ENCODE peak calls at places on chromosomes 3 and 15, in seven cellular contexts. One of them, this sample, is unnamed.
A peak's percentile ranks its signal among the peaks of the same experiment; 100 is the strongest.

GRCh38 chr3:194137314-194138097 is 1.6 kb downstream of the HES1 start:
- DNase-seq in psoas muscle: peak; percentile 73
- DNase-seq in upper lobe of left lung: peak; percentile 92
- DNase-seq in naive thymus-derived CD4-positive, alpha-beta T cell: peak; percentile 38
- DNase-seq in lower lobe of right lung: peak; percentile 86
- DNase-seq in hepatocyte: peak; percentile 71
- DNase-seq in left ventricle myocardium inferior: peak; percentile 63
- DNase-seq in this sample: no peak

GRCh38 chr15:77818484-77819270 is 186.0 kb upstream of the LINGO1 start:
- DNase-seq in psoas muscle: no peak
- DNase-seq in upper lobe of left lung: peak; percentile 81
- DNase-seq in naive thymus-derived CD4-positive, alpha-beta T cell: no peak
- DNase-seq in lower lobe of right lung: no peak
- DNase-seq in hepatocyte: no peak
- DNase-seq in left ventricle myocardium inferior: no peak
- DNase-seq in this sample: no peak

GRCh38 chr15:39232512-39232911 is 348.4 kb upstream of the THBS1 start:
- DNase-seq in psoas muscle: peak; percentile 9
- DNase-seq in upper lobe of left lung: no peak
- DNase-seq in naive thymus-derived CD4-positive, alpha-beta T cell: no peak
- DNase-seq in lower lobe of right lung: no peak
- DNase-seq in hepatocyte: no peak
- DNase-seq in left ventricle myocardium inferior: no peak
- DNase-seq in this sample: no peak

GRCh38 chr15:50107157-50107556 is 11.9 kb downstream of the ATP8B4 start:
- DNase-seq in psoas muscle: no peak
- DNase-seq in upper lobe of left lung: no peak
- DNase-seq in naive thymus-derived CD4-positive, alpha-beta T cell: no peak
- DNase-seq in lower lobe of right lung: no peak
- DNase-seq in hepatocyte: no peak
- DNase-seq in left ventricle myocardium inferior: no peak
- DNase-seq in this sample: no peak

GRCh38 chr15:94370197-94370987 is 139.0 kb downstream of the MCTP2 start:
- DNase-seq in psoas muscle: no peak
- DNase-seq in upper lobe of left lung: no peak
- DNase-seq in naive thymus-derived CD4-positive, alpha-beta T cell: no peak
- DNase-seq in lower lobe of right lung: no peak
- DNase-seq in hepatocyte: no peak
- DNase-seq in left ventricle myocardium inferior: no peak
- DNase-seq in this sample: no peak

GRCh38 chr3:149342413-149343340 is 9.2 kb upstream of the TM4SF18 start:
- DNase-seq in psoas muscle: no peak
- DNase-seq in upper lobe of left lung: no peak
- DNase-seq in naive thymus-derived CD4-positive, alpha-beta T cell: no peak
- DNase-seq in lower lobe of right lung: no peak
- DNase-seq in hepatocyte: no peak
- DNase-seq in left ventricle myocardium inferior: no peak
- DNase-seq in this sample: no peak

GRCh38 chr15:83208357-83208661 is 686 bp upstream of the HDGFL3 start:
- DNase-seq in psoas muscle: no peak
- DNase-seq in upper lobe of left lung: no peak
- DNase-seq in naive thymus-derived CD4-positive, alpha-beta T cell: no peak
- DNase-seq in lower lobe of right lung: no peak
- DNase-seq in hepatocyte: no peak
- DNase-seq in left ventricle myocardium inferior: no peak
- DNase-seq in this sample: no peak

GRCh38 chr3:142273501-142273900 is 48.1 kb upstream of the GK5 start:
- DNase-seq in psoas muscle: no peak
- DNase-seq in upper lobe of left lung: no peak
- DNase-seq in naive thymus-derived CD4-positive, alpha-beta T cell: no peak
- DNase-seq in lower lobe of right lung: no peak
- DNase-seq in hepatocyte: no peak
- DNase-seq in left ventricle myocardium inferior: no peak
- DNase-seq in this sample: no peak

GRCh38 chr3:196638922-196639516 is 475 bp upstream of the NRROS start:
- DNase-seq in psoas muscle: no peak
- DNase-seq in upper lobe of left lung: no peak
- DNase-seq in naive thymus-derived CD4-positive, alpha-beta T cell: no peak
- DNase-seq in lower lobe of right lung: no peak
- DNase-seq in hepatocyte: no peak
- DNase-seq in left ventricle myocardium inferior: no peak
- DNase-seq in this sample: no peak

GRCh38 chr3:38139652-38140051 is 1.2 kb downstream of the MYD88 start:
- DNase-seq in psoas muscle: no peak
- DNase-seq in upper lobe of left lung: no peak
- DNase-seq in naive thymus-derived CD4-positive, alpha-beta T cell: no peak
- DNase-seq in lower lobe of right lung: peak; percentile 39
- DNase-seq in hepatocyte: no peak
- DNase-seq in left ventricle myocardium inferior: no peak
- DNase-seq in this sample: no peak

GRCh38 chr3:136994772-136995516 is 37.2 kb downstream of the IL20RB start:
- DNase-seq in psoas muscle: peak; percentile 81
- DNase-seq in upper lobe of left lung: no peak
- DNase-seq in naive thymus-derived CD4-positive, alpha-beta T cell: no peak
- DNase-seq in lower lobe of right lung: peak; percentile 83
- DNase-seq in hepatocyte: no peak
- DNase-seq in left ventricle myocardium inferior: peak; percentile 82
- DNase-seq in this sample: peak; percentile 96
- H3K27ac ChIP-seq in psoas muscle: peak overlapping the region; percentile 68
- H3K27ac ChIP-seq in upper lobe of left lung: peak overlapping the region; percentile 84
- H3K27ac ChIP-seq in naive thymus-derived CD4-positive, alpha-beta T cell: no peak overlapping the region
- H3K27ac ChIP-seq in lower lobe of right lung: peak overlapping the region; percentile 74
- H3K27ac ChIP-seq in hepatocyte: no peak overlapping the region
- H3K27ac ChIP-seq in left ventricle myocardium inferior: peak overlapping the region; percentile 89
- H3K27ac ChIP-seq in this sample: peak overlapping the region; percentile 92

GRCh38 chr3:16482194-16482769 is 31.2 kb downstream of the RFTN1 start:
- DNase-seq in psoas muscle: no peak
- DNase-seq in upper lobe of left lung: no peak
- DNase-seq in naive thymus-derived CD4-positive, alpha-beta T cell: no peak
- DNase-seq in lower lobe of right lung: no peak
- DNase-seq in hepatocyte: no peak
- DNase-seq in left ventricle myocardium inferior: no peak
- DNase-seq in this sample: no peak

GRCh38 chr3:16482770-16483531 is 30.5 kb downstream of the RFTN1 start:
- DNase-seq in psoas muscle: no peak
- DNase-seq in upper lobe of left lung: no peak
- DNase-seq in naive thymus-derived CD4-positive, alpha-beta T cell: peak; percentile 14
- DNase-seq in lower lobe of right lung: peak; percentile 82
- DNase-seq in hepatocyte: peak; percentile 40
- DNase-seq in left ventricle myocardium inferior: no peak
- DNase-seq in this sample: no peak

GRCh38 chr3:16486201-16486600 is 27.3 kb downstream of the RFTN1 start:
- DNase-seq in psoas muscle: no peak
- DNase-seq in upper lobe of left lung: no peak
- DNase-seq in naive thymus-derived CD4-positive, alpha-beta T cell: no peak
- DNase-seq in lower lobe of right lung: no peak
- DNase-seq in hepatocyte: no peak
- DNase-seq in left ventricle myocardium inferior: no peak
- DNase-seq in this sample: no peak

GRCh38 chr3:16485024-16485992 is 28.2 kb downstream of the RFTN1 start:
- DNase-seq in psoas muscle: no peak
- DNase-seq in upper lobe of left lung: no peak
- DNase-seq in naive thymus-derived CD4-positive, alpha-beta T cell: no peak
- DNase-seq in lower lobe of right lung: no peak
- DNase-seq in hepatocyte: no peak
- DNase-seq in left ventricle myocardium inferior: no peak
- DNase-seq in this sample: no peak

GRCh38 chr3:16484216-16484615 is 29.3 kb downstream of the RFTN1 start:
- DNase-seq in psoas muscle: no peak
- DNase-seq in upper lobe of left lung: no peak
- DNase-seq in naive thymus-derived CD4-positive, alpha-beta T cell: no peak
- DNase-seq in lower lobe of right lung: no peak
- DNase-seq in hepatocyte: peak; percentile 40
- DNase-seq in left ventricle myocardium inferior: no peak
- DNase-seq in this sample: no peak
- H3K27ac ChIP-seq in psoas muscle: peak overlapping the region; percentile 17
- H3K27ac ChIP-seq in upper lobe of left lung: peak overlapping the region; percentile 18
- H3K27ac ChIP-seq in naive thymus-derived CD4-positive, alpha-beta T cell: no peak overlapping the region
- H3K27ac ChIP-seq in lower lobe of right lung: peak overlapping the region; percentile 21
- H3K27ac ChIP-seq in hepatocyte: peak overlapping the region; percentile 34
- H3K27ac ChIP-seq in left ventricle myocardium inferior: peak overlapping the region; percentile 58
- H3K27ac ChIP-seq in this sample: no peak overlapping the region

DNA sequence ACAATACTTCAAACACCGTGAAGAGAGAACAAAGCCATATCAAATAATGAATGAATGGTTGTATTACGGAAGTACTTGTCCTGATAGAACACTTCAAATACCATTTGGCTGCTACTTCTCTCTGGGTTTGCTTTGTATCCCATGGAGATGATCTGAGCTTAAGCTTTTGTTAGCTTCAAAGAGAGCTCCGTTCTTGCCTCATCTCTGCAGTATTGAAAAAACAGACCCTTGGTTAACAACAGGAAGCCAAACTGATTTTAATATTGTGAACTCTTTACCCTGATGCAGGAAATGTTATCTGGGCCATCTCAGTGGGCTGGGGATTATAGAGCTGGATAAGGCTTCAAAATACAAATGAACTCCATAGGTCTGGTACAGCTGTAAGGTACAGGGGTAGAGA is 101.0 kb downstream of the CHL1 start:
- DNase-seq in psoas muscle: no peak
- DNase-seq in upper lobe of left lung: no peak
- DNase-seq in naive thymus-derived CD4-positive, alpha-beta T cell: no peak
- DNase-seq in lower lobe of right lung: no peak
- DNase-seq in hepatocyte: no peak
- DNase-seq in left ventricle myocardium inferior: no peak
- DNase-seq in this sample: no peak
- H3K27ac ChIP-seq in psoas muscle: no peak overlapping the region
- H3K27ac ChIP-seq in upper lobe of left lung: no peak overlapping the region
- H3K27ac ChIP-seq in naive thymus-derived CD4-positive, alpha-beta T cell: no peak overlapping the region
- H3K27ac ChIP-seq in lower lobe of right lung: no peak overlapping the region
- H3K27ac ChIP-seq in hepatocyte: no peak overlapping the region
- H3K27ac ChIP-seq in left ventricle myocardium inferior: no peak overlapping the region
- H3K27ac ChIP-seq in this sample: no peak overlapping the region

GRCh38 chr15:65958835-65959234 is 89.5 kb downstream of the RAB11A start:
- DNase-seq in psoas muscle: no peak
- DNase-seq in upper lobe of left lung: no peak
- DNase-seq in naive thymus-derived CD4-positive, alpha-beta T cell: no peak
- DNase-seq in lower lobe of right lung: no peak
- DNase-seq in hepatocyte: no peak
- DNase-seq in left ventricle myocardium inferior: no peak
- DNase-seq in this sample: no peak
- H3K27ac ChIP-seq in psoas muscle: no peak overlapping the region
- H3K27ac ChIP-seq in upper lobe of left lung: no peak overlapping the region
- H3K27ac ChIP-seq in naive thymus-derived CD4-positive, alpha-beta T cell: no peak overlapping the region
- H3K27ac ChIP-seq in lower lobe of right lung: no peak overlapping the region
- H3K27ac ChIP-seq in hepatocyte: no peak overlapping the region
- H3K27ac ChIP-seq in left ventricle myocardium inferior: no peak overlapping the region
- H3K27ac ChIP-seq in this sample: no peak overlapping the region

DNA sequence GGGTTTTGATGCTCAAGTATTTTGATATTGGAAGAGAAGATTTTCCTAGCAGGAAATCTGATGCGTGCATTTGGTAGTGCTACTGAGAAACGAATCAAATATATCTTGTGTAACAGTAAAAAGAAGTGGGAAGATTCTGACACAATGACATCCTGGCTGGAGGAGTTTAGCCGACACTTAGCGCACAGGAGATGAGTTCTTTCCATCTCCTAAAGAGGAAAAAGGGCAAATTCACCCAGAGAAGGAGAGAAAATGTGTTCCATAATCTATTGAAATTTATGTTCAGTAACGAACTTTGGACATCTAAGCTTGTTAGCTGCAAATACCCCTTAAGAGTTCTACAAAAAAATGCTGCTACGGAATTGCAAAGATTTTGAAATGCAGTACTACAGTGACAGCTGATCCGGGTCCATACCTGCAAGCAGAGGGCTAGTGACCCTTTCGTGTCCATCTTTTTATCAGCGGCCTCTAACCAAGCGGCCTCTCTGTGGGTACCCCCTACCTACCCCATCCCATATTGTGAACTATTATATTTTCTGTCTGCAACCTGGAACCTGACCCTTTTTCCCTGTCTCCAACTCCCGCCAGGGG is 971 bp downstream of the CPOX start:
- DNase-seq in psoas muscle: no peak
- DNase-seq in upper lobe of left lung: no peak
- DNase-seq in naive thymus-derived CD4-positive, alpha-beta T cell: no peak
- DNase-seq in lower lobe of right lung: no peak
- DNase-seq in hepatocyte: no peak
- DNase-seq in left ventricle myocardium inferior: no peak
- DNase-seq in this sample: no peak
- H3K27ac ChIP-seq in psoas muscle: peak overlapping the region; percentile 66
- H3K27ac ChIP-seq in upper lobe of left lung: peak overlapping the region; percentile 86
- H3K27ac ChIP-seq in naive thymus-derived CD4-positive, alpha-beta T cell: peak overlapping the region; percentile 69
- H3K27ac ChIP-seq in lower lobe of right lung: no peak overlapping the region
- H3K27ac ChIP-seq in hepatocyte: no peak overlapping the region
- H3K27ac ChIP-seq in left ventricle myocardium inferior: peak overlapping the region; percentile 90
- H3K27ac ChIP-seq in this sample: peak overlapping the region; percentile 78

GRCh38 chr3:129837057-129837631 is 56.4 kb downstream of the TMCC1 start:
- DNase-seq in psoas muscle: no peak
- DNase-seq in upper lobe of left lung: no peak
- DNase-seq in naive thymus-derived CD4-positive, alpha-beta T cell: no peak
- DNase-seq in lower lobe of right lung: no peak
- DNase-seq in hepatocyte: no peak
- DNase-seq in left ventricle myocardium inferior: no peak
- DNase-seq in this sample: no peak
- H3K27ac ChIP-seq in psoas muscle: peak overlapping the region; percentile 62
- H3K27ac ChIP-seq in upper lobe of left lung: no peak overlapping the region
- H3K27ac ChIP-seq in naive thymus-derived CD4-positive, alpha-beta T cell: no peak overlapping the region
- H3K27ac ChIP-seq in lower lobe of right lung: no peak overlapping the region
- H3K27ac ChIP-seq in hepatocyte: no peak overlapping the region
- H3K27ac ChIP-seq in left ventricle myocardium inferior: no peak overlapping the region
- H3K27ac ChIP-seq in this sample: no peak overlapping the region

DNA sequence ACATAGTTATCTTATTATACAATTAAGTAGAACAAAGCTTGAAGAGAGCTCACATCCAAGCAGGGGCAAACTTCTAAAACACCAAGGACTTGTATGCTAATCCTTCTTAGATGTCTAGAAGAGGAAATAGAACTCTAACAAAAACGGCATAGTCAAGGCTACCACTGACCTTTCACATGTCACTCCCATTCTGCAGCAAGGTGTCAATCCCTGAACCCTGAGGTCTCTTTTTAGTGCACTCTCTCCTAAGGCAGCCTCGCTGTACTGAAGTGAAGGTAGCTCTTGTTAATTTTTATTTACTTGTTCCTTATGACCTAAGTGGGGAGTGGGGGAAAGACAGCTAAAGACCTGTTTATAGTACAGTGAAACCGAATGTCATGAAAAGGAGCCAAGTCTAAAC is 506.5 kb downstream of the FOXP1 start:
- DNase-seq in psoas muscle: no peak
- DNase-seq in upper lobe of left lung: no peak
- DNase-seq in naive thymus-derived CD4-positive, alpha-beta T cell: no peak
- DNase-seq in lower lobe of right lung: no peak
- DNase-seq in hepatocyte: no peak
- DNase-seq in left ventricle myocardium inferior: no peak
- DNase-seq in this sample: no peak
- H3K27ac ChIP-seq in psoas muscle: no peak overlapping the region
- H3K27ac ChIP-seq in upper lobe of left lung: no peak overlapping the region
- H3K27ac ChIP-seq in naive thymus-derived CD4-positive, alpha-beta T cell: peak overlapping the region; percentile 44
- H3K27ac ChIP-seq in lower lobe of right lung: no peak overlapping the region
- H3K27ac ChIP-seq in hepatocyte: peak overlapping the region; percentile 61
- H3K27ac ChIP-seq in left ventricle myocardium inferior: no peak overlapping the region
- H3K27ac ChIP-seq in this sample: no peak overlapping the region